ENCODE peak calls at places on chromosomes 2 and 18, in five cellular contexts. One of them, this sample, is unnamed.

GRCh38 chr18:11002277-11002676 is 147.1 kb downstream of the PIEZO2 start:
- DNase-seq in HCT116: no peak
- DNase-seq in GM12878: no peak
- DNase-seq in K562: no peak
- DNase-seq in HepG2: peak
- DNase-seq in this sample: no peak

GRCh38 chr2:101305492-101306123 is 2.9 kb downstream of the RNF149 start:
- DNase-seq in GM12878: no peak
- DNase-seq in HepG2: no peak
- DNase-seq in K562: no peak
- DNase-seq in HCT116: no peak
- DNase-seq in this sample: no peak

GRCh38 chr2:98455494-98455976 is 10.9 kb downstream of the INPP4A start:
- DNase-seq in HCT116: no peak
- DNase-seq in K562: no peak
- DNase-seq in GM12878: peak
- DNase-seq in HepG2: no peak
- DNase-seq in this sample: peak

GRCh38 chr2:72027426-72028161 is 120.1 kb downstream of the CYP26B1 start:
- DNase-seq in K562: no peak
- DNase-seq in GM12878: no peak
- DNase-seq in HepG2: no peak
- DNase-seq in HCT116: no peak
- DNase-seq in this sample: no peak

GRCh38 chr2:11822746-11823411 is 76.4 kb downstream of the LPIN1 start:
- DNase-seq in HCT116: no peak
- DNase-seq in GM12878: no peak
- DNase-seq in HepG2: peak
- DNase-seq in K562: no peak
- DNase-seq in this sample: no peak

GRCh38 chr2:51612387-51612786 is 580.5 kb upstream of the NRXN1 start:
- DNase-seq in K562: no peak
- DNase-seq in HCT116: no peak
- DNase-seq in GM12878: no peak
- DNase-seq in HepG2: no peak
- DNase-seq in this sample: no peak

GRCh38 chr2:2871480-2872308 is 505.9 kb downstream of the EIPR1 start:
- DNase-seq in K562: no peak
- DNase-seq in HepG2: no peak
- DNase-seq in HCT116: no peak
- DNase-seq in GM12878: no peak
- DNase-seq in this sample: no peak

GRCh38 chr18:23810396-23810795 is 121.1 kb downstream of the LAMA3 start:
- DNase-seq in K562: no peak
- DNase-seq in GM12878: no peak
- DNase-seq in HCT116: no peak
- DNase-seq in HepG2: no peak
- DNase-seq in this sample: no peak

GRCh38 chr2:226792155-226792871 is 7.3 kb downstream of the IRS1 start:
- DNase-seq in HCT116: no peak
- DNase-seq in HepG2: no peak
- DNase-seq in GM12878: no peak
- DNase-seq in K562: no peak
- DNase-seq in this sample: no peak

GRCh38 chr2:23425886-23426283 is 40.9 kb downstream of the KLHL29 start:
- DNase-seq in HepG2: no peak
- DNase-seq in K562: no peak
- DNase-seq in HCT116: no peak
- DNase-seq in GM12878: no peak
- DNase-seq in this sample: peak

GRCh38 chr2:225670111-225670974 is 270.8 kb downstream of the NYAP2 start:
- DNase-seq in HCT116: peak
- DNase-seq in GM12878: no peak
- DNase-seq in HepG2: peak
- DNase-seq in K562: no peak
- DNase-seq in this sample: no peak

GRCh38 chr18:48786621-48787522 is 163.9 kb downstream of the SMAD7 start:
- DNase-seq in HepG2: no peak
- DNase-seq in HCT116: no peak
- DNase-seq in K562: no peak
- DNase-seq in GM12878: no peak
- DNase-seq in this sample: no peak

GRCh38 chr2:187310696-187311095 is 137.4 kb downstream of the CALCRL start:
- DNase-seq in GM12878: no peak
- DNase-seq in HCT116: no peak
- DNase-seq in K562: no peak
- DNase-seq in HepG2: no peak
- DNase-seq in this sample: no peak

GRCh38 chr2:160142472-160142871 is 57.6 kb downstream of the ITGB6 start:
- DNase-seq in HepG2: no peak
- DNase-seq in GM12878: no peak
- DNase-seq in K562: no peak
- DNase-seq in HCT116: no peak
- DNase-seq in this sample: no peak

GRCh38 chr2:128270306-128271185 is 48.1 kb downstream of the HS6ST1 start:
- DNase-seq in K562: no peak
- DNase-seq in HepG2: peak
- DNase-seq in GM12878: no peak
- DNase-seq in HCT116: no peak
- DNase-seq in this sample: no peak

GRCh38 chr18:45560870-45561269 is 54.4 kb upstream of the SLC14A2 start:
- DNase-seq in K562: no peak
- DNase-seq in HCT116: no peak
- DNase-seq in GM12878: no peak
- DNase-seq in HepG2: no peak
- DNase-seq in this sample: no peak

GRCh38 chr18:36035253-36035652 is 32.1 kb downstream of the RPRD1A start:
- DNase-seq in HepG2: no peak
- DNase-seq in HCT116: no peak
- DNase-seq in GM12878: no peak
- DNase-seq in K562: no peak
- DNase-seq in this sample: no peak

GRCh38 chr2:17171446-17172049 is 346.7 kb downstream of the RAD51AP2 start:
- DNase-seq in GM12878: no peak
- DNase-seq in K562: no peak
- DNase-seq in HCT116: peak
- DNase-seq in HepG2: peak
- DNase-seq in this sample: peak

GRCh38 chr2:235135990-235136561 is 184.3 kb downstream of the SH3BP4 start:
- DNase-seq in GM12878: no peak
- DNase-seq in K562: peak
- DNase-seq in HCT116: peak
- DNase-seq in HepG2: peak
- DNase-seq in this sample: peak

GRCh38 chr2:102025016-102025491 is 33.3 kb downstream of the IL1R2 start:
- DNase-seq in K562: no peak
- DNase-seq in GM12878: peak
- DNase-seq in HCT116: no peak
- DNase-seq in HepG2: peak
- DNase-seq in this sample: no peak

GRCh38 chr2:26018184-26018716 is 15.6 kb upstream of the RAB10 start:
- DNase-seq in K562: peak
- DNase-seq in GM12878: no peak
- DNase-seq in HCT116: peak
- DNase-seq in HepG2: peak
- DNase-seq in this sample: no peak

DNA sequence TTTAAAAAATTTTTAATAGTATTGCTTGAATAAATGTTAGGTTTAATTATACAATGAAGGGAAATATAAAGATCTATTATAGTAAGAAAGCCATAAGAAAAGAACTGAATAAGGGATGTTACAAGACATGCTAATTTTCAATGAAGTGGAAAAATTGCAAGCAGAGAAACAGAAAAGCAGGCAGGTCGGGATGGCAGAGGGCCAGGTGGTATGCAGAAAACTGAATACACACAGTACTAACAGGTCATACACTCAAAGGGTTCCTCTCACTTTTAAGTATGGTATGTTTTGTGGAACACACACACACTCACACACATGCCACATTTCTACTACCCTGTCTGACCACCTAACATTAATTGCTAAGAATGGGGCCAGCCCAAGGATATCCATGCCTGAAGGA is 76.7 kb upstream of the DTNA start:
- DNase-seq in HepG2: no peak
- DNase-seq in K562: no peak
- DNase-seq in GM12878: no peak
- DNase-seq in HCT116: no peak
- DNase-seq in this sample: no peak
- TF ChIP-seq YY1 in HepG2: no peak
- TF ChIP-seq YY1 in K562: no peak
- TF ChIP-seq YY1 in GM12878: no peak
- TF ChIP-seq YY1 in HCT116: no peak
- TF ChIP-seq YY1 in this sample: no peak

GRCh38 chr2:38269421-38269820 is 107.7 kb downstream of the ATL2 start:
- DNase-seq in HCT116: no peak
- DNase-seq in GM12878: no peak
- DNase-seq in K562: no peak
- DNase-seq in HepG2: no peak
- DNase-seq in this sample: no peak

GRCh38 chr2:38268691-38269309 is 108.3 kb downstream of the ATL2 start:
- DNase-seq in HCT116: no peak
- DNase-seq in GM12878: no peak
- DNase-seq in K562: no peak
- DNase-seq in HepG2: no peak
- DNase-seq in this sample: no peak

GRCh38 chr2:38266382-38267051 is 110.6 kb downstream of the ATL2 start:
- DNase-seq in K562: no peak
- DNase-seq in HepG2: no peak
- DNase-seq in HCT116: no peak
- DNase-seq in GM12878: no peak
- DNase-seq in this sample: no peak

GRCh38 chr2:38267270-38267925 is 109.7 kb downstream of the ATL2 start:
- DNase-seq in GM12878: no peak
- DNase-seq in HCT116: no peak
- DNase-seq in HepG2: no peak
- DNase-seq in K562: no peak
- DNase-seq in this sample: no peak

DNA sequence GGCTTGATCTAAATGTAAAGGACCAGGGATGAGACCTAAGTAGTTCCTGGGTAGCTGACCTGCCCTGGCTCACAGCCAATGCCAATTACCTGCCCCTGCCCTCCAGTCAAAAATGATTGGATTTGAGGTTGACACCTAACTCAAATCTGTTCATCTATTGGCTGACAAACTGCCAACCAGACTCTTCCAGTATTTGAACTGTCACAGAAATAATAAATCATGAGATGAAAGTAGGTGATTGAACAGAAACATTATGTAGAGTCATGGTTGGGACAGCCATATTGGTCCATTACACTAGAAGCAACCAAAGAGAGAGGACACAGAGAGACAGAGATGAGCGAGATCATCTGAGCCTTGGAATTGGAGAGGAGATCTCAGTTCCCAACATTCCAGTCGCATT is 109.1 kb downstream of the ATL2 start:
- DNase-seq in GM12878: no peak
- DNase-seq in HCT116: no peak
- DNase-seq in K562: no peak
- DNase-seq in HepG2: no peak
- DNase-seq in this sample: no peak
- TF ChIP-seq POLR2A in GM12878: no peak
- TF ChIP-seq POLR2A in HCT116: no peak
- TF ChIP-seq POLR2A in K562: no peak
- TF ChIP-seq POLR2A in HepG2: no peak
- TF ChIP-seq POLR2A in this sample: no peak

GRCh38 chr2:177393824-177394614 is 1.4 kb downstream of the AGPS start:
- DNase-seq in GM12878: no peak
- DNase-seq in K562: no peak
- DNase-seq in HepG2: peak
- DNase-seq in HCT116: no peak
- DNase-seq in this sample: no peak

GRCh38 chr2:177391822-177392372 is 676 bp upstream of the AGPS start:
- DNase-seq in K562: no peak
- DNase-seq in HCT116: no peak
- DNase-seq in GM12878: no peak
- DNase-seq in HepG2: no peak
- DNase-seq in this sample: no peak

GRCh38 chr2:177394622-177395021 is 2.0 kb downstream of the AGPS start:
- DNase-seq in HCT116: no peak
- DNase-seq in GM12878: no peak
- DNase-seq in K562: no peak
- DNase-seq in HepG2: no peak
- DNase-seq in this sample: no peak

GRCh38 chr2:177392373-177393246 is at the start of gene AGPS:
- DNase-seq in HCT116: peak
- DNase-seq in HepG2: peak
- DNase-seq in K562: peak
- DNase-seq in GM12878: peak
- DNase-seq in this sample: peak

GRCh38 chr2:177393381-177393780 is 808 bp downstream of the AGPS start:
- DNase-seq in GM12878: no peak
- DNase-seq in HepG2: no peak
- DNase-seq in HCT116: no peak
- DNase-seq in K562: no peak
- DNase-seq in this sample: no peak
- TF ChIP-seq YY1 in GM12878: no peak
- TF ChIP-seq YY1 in HepG2: no peak
- TF ChIP-seq YY1 in HCT116: no peak
- TF ChIP-seq YY1 in K562: no peak
- TF ChIP-seq YY1 in this sample: no peak

GRCh38 chr2:165791811-165792454 is 2.1 kb downstream of the GALNT3 start:
- DNase-seq in K562: no peak
- DNase-seq in HCT116: no peak
- DNase-seq in GM12878: no peak
- DNase-seq in HepG2: no peak
- DNase-seq in this sample: no peak

GRCh38 chr2:165795011-165795410 is 964 bp upstream of the GALNT3 start:
- DNase-seq in HCT116: no peak
- DNase-seq in GM12878: no peak
- DNase-seq in K562: no peak
- DNase-seq in HepG2: no peak
- DNase-seq in this sample: no peak

GRCh38 chr2:165793779-165794519 is at the start of gene GALNT3:
- DNase-seq in K562: no peak
- DNase-seq in HCT116: peak
- DNase-seq in GM12878: no peak
- DNase-seq in HepG2: no peak
- DNase-seq in this sample: peak

GRCh38 chr2:165794520-165794882 is 454 bp upstream of the GALNT3 start:
- DNase-seq in K562: no peak
- DNase-seq in HCT116: peak
- DNase-seq in GM12878: peak
- DNase-seq in HepG2: no peak
- DNase-seq in this sample: no peak

DNA sequence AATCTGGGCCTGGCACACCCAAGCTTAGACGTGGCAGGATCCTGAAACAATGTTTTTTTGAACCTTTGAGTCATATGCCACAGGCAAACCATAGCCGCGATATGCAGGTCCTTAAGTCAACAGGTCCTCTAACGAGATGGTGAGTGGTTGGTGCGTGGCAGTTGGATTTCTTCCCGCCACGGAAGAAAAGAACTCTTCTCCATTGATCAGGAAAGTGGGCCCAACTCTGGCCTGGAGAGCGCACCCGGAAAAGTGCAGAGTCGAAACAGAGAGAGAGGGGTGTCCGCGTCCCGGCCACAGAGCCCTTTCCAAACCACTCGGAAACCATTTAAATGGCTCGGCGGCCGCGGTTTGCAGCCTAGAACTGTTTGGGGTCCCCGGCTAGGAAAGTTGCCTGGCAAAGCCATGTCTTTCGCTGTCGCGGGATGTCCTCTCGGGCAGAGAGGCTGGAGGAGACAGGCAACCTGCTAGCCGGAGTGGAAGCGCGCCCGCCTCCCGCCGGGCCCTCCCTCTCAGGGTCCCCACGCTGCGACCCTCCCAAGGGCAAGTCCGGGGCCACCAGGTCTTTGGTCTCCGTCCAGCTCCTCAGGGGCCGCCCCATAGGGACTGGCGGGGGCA is 777 bp downstream of the GALNT3 start:
- DNase-seq in HCT116: peak
- DNase-seq in K562: no peak
- DNase-seq in GM12878: no peak
- DNase-seq in HepG2: no peak
- DNase-seq in this sample: peak
- TF ChIP-seq POLR2A in HCT116: no peak
- TF ChIP-seq POLR2A in K562: no peak
- TF ChIP-seq POLR2A in GM12878: no peak
- TF ChIP-seq POLR2A in HepG2: no peak
- TF ChIP-seq POLR2A in this sample: no peak